ENCODE peak calls at places on chromosomes 3 and 15, in six cellular contexts. N is GM12878, Q is K562, S is HepG2, T is SK-N-SH, V is A549. K is an unnamed sample.

GRCh38 chr3:170000051-170000450 is 33.4 kb downstream of the SEC62 start:
- DNase-seq in N (no peak), Q (no peak), S (no peak), T (no peak), V (no peak), K (no peak)

GRCh38 chr15:88654430-88655102 is 15.8 kb downstream of the ISG20 start:
- DNase-seq in N (no peak), Q (no peak), S (no peak), T (no peak), V (no peak), K (peak; percentile 33)

GRCh38 chr3:76044601-76045600 is 259.6 kb upstream of the ZNF717 start:
- DNase-seq in N (no peak), Q (peak; percentile 6), S (no peak), T (peak; percentile 27), V (peak; percentile 10), K (peak; percentile 74)

GRCh38 chr3:167198949-167199348 is 181.1 kb downstream of the ZBBX start:
- DNase-seq in N (peak; percentile 3), Q (no peak), S (no peak), T (no peak), V (no peak), K (no peak)

GRCh38 chr15:48394172-48394571 is 62.9 kb downstream of the DUT start:
- DNase-seq in N (no peak), Q (no peak), S (no peak), T (no peak), V (no peak), K (no peak)

GRCh38 chr15:36356978-36357582 is 222.3 kb upstream of the CDIN1 start:
- DNase-seq in N (no peak), Q (no peak), S (no peak), T (peak; percentile 21), V (no peak), K (no peak)

GRCh38 chr3:172087198-172087597 is 47.8 kb downstream of the FNDC3B start:
- DNase-seq in N (no peak), Q (no peak), S (no peak), T (no peak), V (no peak), K (no peak)

GRCh38 chr15:36589971-36590370 is 10.5 kb downstream of the CDIN1 start:
- DNase-seq in N (no peak), Q (no peak), S (no peak), T (no peak), V (no peak), K (no peak)

GRCh38 chr3:8480699-8481098 is 20.9 kb upstream of the LMCD1 start:
- DNase-seq in N (no peak), Q (no peak), S (no peak), T (no peak), V (no peak), K (no peak)

GRCh38 chr3:195080571-195081141 is 190.3 kb downstream of the XXYLT1 start:
- DNase-seq in N (no peak), Q (no peak), S (peak; percentile 14), T (no peak), V (no peak), K (no peak)

GRCh38 chr3:33629219-33629618 is 88.8 kb downstream of the CLASP2 start:
- DNase-seq in N (no peak), Q (no peak), S (no peak), T (no peak), V (no peak), K (no peak)

GRCh38 chr15:82680200-82681102 is 29.2 kb downstream of the AP3B2 start:
- DNase-seq in N (no peak), Q (peak; percentile 98), S (no peak), T (peak; percentile 77), V (peak; percentile 69), K (peak; percentile 88)

GRCh38 chr3:152264378-152264777 is 4.4 kb upstream of the MBNL1 start:
- DNase-seq in N (no peak), Q (no peak), S (no peak), T (no peak), V (no peak), K (no peak)

GRCh38 chr3:119350114-119350513 is 55.9 kb downstream of the ARHGAP31 start:
- DNase-seq in N (no peak), Q (no peak), S (no peak), T (no peak), V (no peak), K (peak; percentile 41)

GRCh38 chr15:90376789-90377188 is 11.3 kb upstream of the IQGAP1 start:
- DNase-seq in N (no peak), Q (no peak), S (no peak), T (no peak), V (no peak), K (no peak)

GRCh38 chr3:2099028-2099671 is 484 bp downstream of the CNTN4 start:
- DNase-seq in N (no peak), Q (no peak), S (no peak), T (peak; percentile 65), V (no peak), K (no peak)

GRCh38 chr3:99868438-99868723 is 50.7 kb downstream of the CMSS1 start:
- DNase-seq in N (no peak), Q (peak; percentile 16), S (no peak), T (no peak), V (peak; percentile 7), K (no peak)

GRCh38 chr3:187000711-187001151 is 70.4 kb downstream of the ST6GAL1 start:
- DNase-seq in N (peak; percentile 99), Q (no peak), S (no peak), T (no peak), V (no peak), K (no peak)

GRCh38 chr3:178200316-178200715 is 335.9 kb upstream of the KCNMB2 start:
- DNase-seq in N (no peak), Q (no peak), S (no peak), T (no peak), V (no peak), K (no peak)

GRCh38 chr3:133419151-133419550 is 19.3 kb downstream of the BFSP2 start:
- DNase-seq in N (no peak), Q (no peak), S (no peak), T (no peak), V (no peak), K (no peak)

GRCh38 chr3:126051234-126051633 is 32.7 kb downstream of the SLC41A3 start:
- DNase-seq in N (no peak), Q (no peak), S (no peak), T (no peak), V (no peak), K (no peak)

DNA sequence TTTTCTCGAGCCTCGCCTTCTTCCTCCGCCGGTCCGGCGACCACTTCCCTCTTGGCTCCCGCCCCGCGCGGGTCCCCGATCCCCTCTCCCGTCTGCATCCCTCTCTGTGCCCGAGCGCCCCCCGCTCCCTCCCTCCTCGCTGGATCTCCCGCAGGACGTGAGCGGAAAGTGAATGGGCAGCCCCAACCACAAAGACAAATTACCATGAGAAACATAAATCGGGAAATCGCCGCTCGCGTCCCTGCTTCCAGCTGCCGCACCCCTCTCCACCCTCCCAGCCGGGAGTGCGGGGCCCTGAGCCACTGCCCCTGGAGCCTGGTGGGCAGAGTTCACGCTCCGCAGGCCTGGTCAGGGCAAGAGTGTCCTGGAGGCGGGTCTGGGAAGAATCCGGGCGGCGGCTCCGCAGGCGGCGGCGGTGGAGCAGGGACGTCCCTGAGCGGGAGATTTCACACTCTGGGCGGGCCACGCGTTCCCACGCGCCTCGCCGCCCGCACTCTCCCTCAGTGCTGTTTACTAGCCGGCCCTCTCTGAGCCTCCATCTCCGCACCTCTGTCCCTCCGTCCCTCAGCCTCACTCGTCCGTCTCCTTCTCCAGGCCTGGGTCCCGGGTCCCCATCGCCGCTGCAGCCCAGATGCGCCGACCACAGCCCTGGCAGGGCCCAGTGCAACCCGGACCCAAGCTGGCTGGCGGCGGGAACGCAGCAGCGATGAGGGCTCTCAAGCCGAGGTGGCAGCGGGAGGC is 842 bp downstream of the SEMA5B start:
- DNase-seq in N (no peak), Q (no peak), S (no peak), T (peak; percentile 79), V (peak; percentile 12), K (no peak)
- TF ChIP-seq CHD2 in N (no peak), Q (no peak), S (no peak), T (no peak), V (no peak), K (no peak)

GRCh38 chr15:95131071-95131683 is 899.8 kb downstream of the MCTP2 start:
- DNase-seq in N (no peak), Q (no peak), S (no peak), T (no peak), V (no peak), K (no peak)
- TF ChIP-seq CHD2 in N (no peak), Q (no peak), S (no peak), T (no peak), V (no peak), K (no peak)

GRCh38 chr3:67940200-67940952 is 286.0 kb upstream of the SUCLG2 start:
- DNase-seq in N (no peak), Q (no peak), S (no peak), T (no peak), V (peak; percentile 14), K (no peak)
- TF ChIP-seq CHD2 in N (no peak), Q (no peak), S (no peak), T (no peak), V (no peak), K (no peak)

GRCh38 chr15:71112429-71112828 is 2.8 kb upstream of the THSD4 start:
- DNase-seq in N (no peak), Q (no peak), S (no peak), T (no peak), V (no peak), K (no peak)

GRCh38 chr15:71116366-71116765 is 1.1 kb downstream of the THSD4 start:
- DNase-seq in N (no peak), Q (no peak), S (no peak), T (no peak), V (no peak), K (no peak)

GRCh38 chr15:71114887-71115566 is at the start of gene THSD4:
- DNase-seq in N (no peak), Q (peak; percentile 93), S (peak; percentile 25), T (peak; percentile 96), V (peak; percentile 93), K (peak; percentile 66)

GRCh38 chr15:71115567-71116351 is 488 bp downstream of the THSD4 start:
- DNase-seq in N (no peak), Q (peak; percentile 55), S (no peak), T (peak; percentile 83), V (peak; percentile 78), K (peak; percentile 75)

DNA sequence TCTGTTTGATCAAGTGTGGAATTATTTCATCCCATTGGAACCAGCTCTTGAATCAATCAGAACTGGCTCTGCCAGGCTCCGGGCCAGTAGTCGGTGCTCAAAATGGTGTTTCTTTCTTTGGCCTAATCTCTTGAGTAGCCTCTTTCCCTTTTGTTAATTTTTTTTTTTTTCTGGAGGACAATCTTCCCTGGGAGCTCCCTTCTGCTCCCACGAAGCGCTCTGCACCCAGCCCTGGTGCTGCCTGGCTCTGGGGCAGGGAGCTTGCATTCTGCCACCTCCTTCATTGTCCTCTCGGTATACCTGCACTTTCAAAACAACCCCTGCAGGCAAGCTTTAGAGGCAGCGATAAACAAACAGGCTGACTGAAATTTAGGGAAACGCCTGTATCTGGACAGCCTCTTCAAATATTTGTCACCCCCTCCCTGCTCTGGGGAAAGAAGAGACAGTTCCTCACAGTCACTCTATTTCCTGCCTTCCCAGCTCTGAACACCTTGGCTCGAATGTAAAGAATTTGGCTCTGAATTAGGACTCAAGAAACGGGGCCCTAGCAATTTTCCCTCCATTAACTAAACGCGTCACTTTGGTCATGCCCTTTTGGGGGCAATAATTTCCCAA is 1.1 kb upstream of the THSD4 start:
- DNase-seq in N (no peak), Q (no peak), S (no peak), T (no peak), V (peak; percentile 61), K (no peak)
- TF ChIP-seq CHD2 in N (no peak), Q (no peak), S (no peak), T (no peak), V (no peak), K (no peak)